ENCODE peak calls at places on chromosomes 1 and 21, in nine cellular contexts. J, U, E, R, K, A, F, X and I are unnamed samples.

GRCh38 chr1:64006276-64007051 is 197.0 kb upstream of the UBE2U start:
- DNase-seq in J (peak), U (peak), E (no peak), R (peak), K (no peak), A (no peak), F (no peak), X (no peak), I (peak)

GRCh38 chr1:9869831-9870251 is 40.2 kb downstream of the CTNNBIP1 start:
- DNase-seq in J (no peak), U (no peak), E (no peak), R (no peak), K (peak), A (no peak), F (no peak), X (no peak), I (no peak)

GRCh38 chr21:24995206-24995605 is 612.1 kb downstream of the MRPL39 start:
- DNase-seq in J (no peak), U (no peak), E (no peak), R (no peak), K (no peak), A (no peak), F (no peak), X (no peak), I (no peak)

GRCh38 chr1:43834280-43835140 is 99.1 kb upstream of the ARTN start:
- DNase-seq in J (peak), U (peak), E (peak), R (no peak), K (no peak), A (no peak), F (no peak), X (no peak), I (peak)

GRCh38 chr1:29636936-29637335 is 400.6 kb downstream of the PTPRU start:
- DNase-seq in J (no peak), U (no peak), E (no peak), R (no peak), K (no peak), A (no peak), F (no peak), X (no peak), I (no peak)

GRCh38 chr1:173954179-173954578 is 37.1 kb upstream of the SERPINC1 start:
- DNase-seq in J (no peak), U (no peak), E (no peak), R (peak), K (no peak), A (no peak), F (no peak), X (no peak), I (no peak)

GRCh38 chr1:151720190-151720953 is 950 bp upstream of the RIIAD1 start:
- DNase-seq in J (no peak), U (peak), E (peak), R (no peak), K (peak), A (no peak), F (no peak), X (no peak), I (peak)

GRCh38 chr1:43978551-43979260 is at the start of gene B4GALT2:
- DNase-seq in J (no peak), U (peak), E (no peak), R (peak), K (peak), A (no peak), F (no peak), X (no peak), I (peak)

GRCh38 chr21:31218830-31219608 is 125.0 kb downstream of the TIAM1 start:
- DNase-seq in J (no peak), U (peak), E (no peak), R (no peak), K (peak), A (no peak), F (no peak), X (no peak), I (peak)